ENCODE peak calls at places on chromosomes 3 and 15, in four cellular contexts. N is PC-9, O is A673, A is fibroblast of lung. K is an unnamed sample.

GRCh38 chr15:29570931-29571727 is 251.1 kb downstream of the TJP1 start:
- DNase-seq in N (no peak), O (peak; percentile 21), A (peak; percentile 8), K (no peak)

GRCh38 chr3:13793451-13793850 is 86.4 kb downstream of the WNT7A start:
- DNase-seq in N (no peak), O (no peak), A (no peak), K (no peak)

GRCh38 chr3:187809979-187810568 is 64.8 kb upstream of the BCL6 start:
- DNase-seq in N (no peak), O (no peak), A (no peak), K (no peak)

GRCh38 chr3:190169877-190170276 is 49.2 kb upstream of the P3H2 start:
- DNase-seq in N (no peak), O (no peak), A (no peak), K (no peak)

GRCh38 chr15:75570119-75570518 is 9.0 kb downstream of the PTPN9 start:
- DNase-seq in N (no peak), O (no peak), A (no peak), K (no peak)

GRCh38 chr15:78174398-78174797 is 25.2 kb downstream of the IDH3A start:
- DNase-seq in N (no peak), O (no peak), A (no peak), K (no peak)

GRCh38 chr3:113297281-113297680 is 85.9 kb downstream of the BOC start:
- DNase-seq in N (no peak), O (no peak), A (no peak), K (no peak)

GRCh38 chr3:14935577-14936345 is 11.6 kb upstream of the NR2C2 start:
- DNase-seq in N (no peak), O (no peak), A (no peak), K (no peak)

GRCh38 chr15:38623744-38624143 is 59.1 kb upstream of the RASGRP1 start:
- DNase-seq in N (no peak), O (no peak), A (no peak), K (no peak)

GRCh38 chr3:155870945-155871745 is 695 bp downstream of the GMPS start:
- DNase-seq in N (peak; percentile 58), O (peak; percentile 37), A (no peak), K (no peak)

GRCh38 chr3:193816028-193816395 is 223.0 kb downstream of the OPA1 start:
- DNase-seq in N (no peak), O (no peak), A (no peak), K (no peak)

GRCh38 chr15:68783226-68784054 is 37.3 kb downstream of the ANP32A start:
- DNase-seq in N (no peak), O (peak; percentile 27), A (no peak), K (no peak)

GRCh38 chr3:174949523-174949922 is 90.4 kb downstream of the NAALADL2 start:
- DNase-seq in N (peak; percentile 35), O (no peak), A (peak; percentile 99), K (no peak)

GRCh38 chr15:90478981-90479481 is 50.7 kb upstream of the CRTC3 start:
- DNase-seq in N (peak; percentile 89), O (peak; percentile 20), A (no peak), K (no peak)

GRCh38 chr3:156323466-156323865 is 203.1 kb downstream of the KCNAB1 start:
- DNase-seq in N (no peak), O (peak; percentile 22), A (no peak), K (no peak)

GRCh38 chr3:140420621-140421357 is 257.1 kb upstream of the TRIM42 start:
- DNase-seq in N (no peak), O (no peak), A (peak; percentile 48), K (peak; percentile 37)

GRCh38 chr3:13507791-13508339 is 27.8 kb downstream of the HDAC11 start:
- DNase-seq in N (peak; percentile 52), O (no peak), A (no peak), K (no peak)

GRCh38 chr3:63207066-63207590 is 71.0 kb upstream of the SYNPR start:
- DNase-seq in N (no peak), O (no peak), A (peak; percentile 83), K (no peak)

GRCh38 chr15:101267320-101268104 is 9.8 kb downstream of the SELENOS start:
- DNase-seq in N (no peak), O (no peak), A (peak; percentile 85), K (no peak)

GRCh38 chr3:172709776-172710708 is 825 bp downstream of the NCEH1 start:
- DNase-seq in N (peak; percentile 51), O (peak; percentile 33), A (peak; percentile 46), K (no peak)

GRCh38 chr3:133515127-133515526 is 58.4 kb upstream of the CDV3 start:
- DNase-seq in N (no peak), O (no peak), A (no peak), K (no peak)

GRCh38 chr15:100383302-100384107 is 41.7 kb upstream of the ADAMTS17 start:
- DNase-seq in N (peak; percentile 39), O (peak; percentile 2), A (peak; percentile 1), K (no peak)

GRCh38 chr3:5250467-5251195 is 63.1 kb downstream of the EDEM1 start:
- DNase-seq in N (no peak), O (peak; percentile 19), A (peak; percentile 3), K (no peak)

GRCh38 chr3:134381836-134382442 is 7.7 kb upstream of the AMOTL2 start:
- DNase-seq in N (peak; percentile 98), O (no peak), A (no peak), K (no peak)

GRCh38 chr3:194194051-194194756 is 58.3 kb downstream of the HES1 start:
- DNase-seq in N (no peak), O (no peak), A (no peak), K (no peak)

GRCh38 chr3:13557926-13558325 is 9.0 kb downstream of the FBLN2 start:
- DNase-seq in N (no peak), O (no peak), A (no peak), K (no peak)

GRCh38 chr3:16511561-16512434 is 1.7 kb downstream of the RFTN1 start:
- DNase-seq in N (no peak), O (no peak), A (peak; percentile 91), K (no peak)
- TF ChIP-seq EZH2 in N (no peak), O (no peak), A (no peak), K (no peak)

DNA sequence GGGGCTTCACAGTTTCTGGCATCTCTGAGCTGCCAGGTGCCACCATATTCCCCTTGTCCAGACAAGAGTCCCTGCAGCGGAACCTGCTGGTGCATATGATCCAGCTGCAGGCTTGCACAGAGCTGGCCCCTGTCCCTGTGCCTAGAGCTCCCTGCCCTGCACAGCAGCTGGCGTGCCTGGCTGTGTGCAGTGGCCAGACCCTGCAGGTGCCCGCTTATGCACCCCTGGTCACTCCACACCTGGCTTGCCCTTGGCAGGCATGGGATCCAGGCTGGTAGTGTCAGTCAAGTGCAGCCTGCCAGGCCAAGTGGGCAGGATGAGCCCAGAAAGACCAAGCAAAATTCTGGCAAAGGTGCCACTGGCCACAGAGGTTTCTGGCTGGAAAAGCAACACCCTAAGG is 88.6 kb upstream of the TTBK2 start:
- DNase-seq in N (no peak), O (no peak), A (no peak), K (no peak)
- H3K4me3 ChIP-seq in N (no peak overlapping the region), O (no peak overlapping the region), A (no peak overlapping the region), K (no peak overlapping the region)

GRCh38 chr3:11626084-11626463 is 17.6 kb downstream of the VGLL4 start:
- DNase-seq in N (no peak), O (no peak), A (no peak), K (no peak)
- H3K27ac ChIP-seq in N (no peak overlapping the region), O (no peak overlapping the region), A (no peak overlapping the region), K (no peak overlapping the region)

DNA sequence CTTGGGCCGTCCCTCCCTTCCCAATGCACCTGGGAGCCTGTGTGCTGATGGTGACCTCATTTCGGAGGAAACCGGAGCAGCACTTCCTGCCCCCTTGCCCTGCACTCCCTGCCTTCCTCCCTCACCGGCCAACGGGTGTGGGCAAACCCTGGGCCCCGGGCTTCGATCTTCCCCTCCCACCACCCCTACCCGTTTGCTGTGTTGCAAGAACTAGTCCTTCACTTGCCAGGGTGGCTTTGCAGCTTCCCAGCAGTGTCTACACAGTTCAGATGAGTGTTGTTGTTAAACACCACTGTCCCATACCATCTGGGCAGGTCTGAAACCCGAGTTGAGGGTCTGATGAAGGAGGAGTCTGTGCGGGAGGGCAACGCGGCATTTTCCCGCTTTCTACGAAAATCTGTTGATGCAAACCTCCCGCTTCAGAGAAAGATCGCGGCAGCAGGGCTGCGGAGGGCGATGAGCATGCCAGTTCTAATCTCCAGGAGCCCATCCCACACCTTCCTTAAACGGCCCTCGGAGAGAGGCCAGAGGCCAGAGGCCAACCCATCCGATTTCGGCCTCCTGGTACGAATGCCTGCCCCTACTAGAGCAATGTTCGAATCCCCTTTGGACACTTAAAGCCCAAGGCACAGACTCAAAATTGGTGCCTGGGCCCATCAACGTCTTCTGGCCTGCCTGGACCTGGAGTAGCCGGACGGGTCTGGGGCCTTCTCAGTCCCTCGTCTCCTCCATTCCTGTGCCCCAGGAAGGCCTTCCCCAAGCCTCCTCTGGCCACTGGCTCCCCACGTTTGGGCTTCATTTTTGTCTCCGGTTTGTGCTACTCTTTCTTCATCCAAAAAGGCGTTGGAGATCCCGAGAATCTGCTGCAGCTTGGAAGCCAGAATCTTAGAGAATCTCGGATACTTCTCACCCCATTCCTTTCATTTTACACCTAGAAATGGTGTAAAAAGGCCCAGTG is 35.8 kb upstream of the POLG start:
- DNase-seq in N (peak; percentile 38), O (no peak), A (no peak), K (no peak)
- TF ChIP-seq EZH2 in N (no peak), O (no peak), A (peak; percentile 53), K (no peak)

DNA sequence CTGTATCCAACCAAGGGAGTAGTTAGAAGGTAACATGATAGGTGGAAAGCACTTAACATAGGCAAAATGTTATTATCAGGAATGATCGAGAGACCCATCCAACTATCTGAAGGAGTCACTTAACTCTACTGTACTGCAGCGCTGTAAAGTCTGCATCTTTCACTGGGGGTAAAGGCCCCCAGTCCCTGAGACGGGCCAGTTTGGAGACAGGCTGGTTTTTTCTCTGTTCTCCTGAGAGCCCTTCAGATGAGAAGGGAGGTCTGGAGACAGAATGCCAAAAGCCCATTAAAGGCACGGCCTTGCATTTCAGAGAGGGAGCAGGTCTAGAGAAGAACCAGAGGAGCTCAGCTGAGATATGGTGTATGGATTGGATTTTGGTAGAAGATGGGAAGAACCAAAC is 71.3 kb upstream of the CGNL1 start:
- DNase-seq in N (no peak), O (no peak), A (no peak), K (no peak)
- H3K4me3 ChIP-seq in N (no peak overlapping the region), O (no peak overlapping the region), A (no peak overlapping the region), K (no peak overlapping the region)

GRCh38 chr3:42163622-42164244 is 72.6 kb downstream of the TRAK1 start:
- DNase-seq in N (no peak), O (no peak), A (no peak), K (no peak)

GRCh38 chr3:42164635-42165034 is 73.5 kb downstream of the TRAK1 start:
- DNase-seq in N (peak; percentile 43), O (no peak), A (no peak), K (no peak)

GRCh38 chr3:42165211-42165610 is 74.1 kb downstream of the TRAK1 start:
- DNase-seq in N (no peak), O (no peak), A (no peak), K (no peak)

GRCh38 chr3:42166662-42167300 is 75.6 kb downstream of the TRAK1 start:
- DNase-seq in N (no peak), O (no peak), A (no peak), K (no peak)

DNA sequence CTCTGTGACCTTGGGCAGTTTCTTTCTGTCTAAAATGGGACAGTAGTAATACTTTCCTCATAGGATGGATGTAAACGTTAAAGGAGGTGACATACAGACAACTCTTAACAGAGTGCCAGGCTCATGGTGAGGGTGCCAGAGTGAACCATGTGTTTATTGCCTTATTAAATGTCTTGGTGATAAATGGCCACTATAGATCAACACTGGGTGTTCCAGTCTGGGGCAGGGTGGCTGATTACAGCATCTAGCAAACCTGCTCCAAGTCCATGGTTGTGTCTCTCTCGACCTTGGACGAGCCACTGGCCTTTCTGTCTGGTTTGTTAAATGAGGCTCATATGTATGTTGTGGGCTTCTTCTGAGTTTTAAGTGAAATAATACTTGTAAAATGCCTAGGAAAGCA is 75.1 kb downstream of the TRAK1 start:
- DNase-seq in N (no peak), O (no peak), A (no peak), K (no peak)
- H3K27ac ChIP-seq in N (no peak overlapping the region), O (no peak overlapping the region), A (no peak overlapping the region), K (no peak overlapping the region)